ENCODE peak calls at places on chromosomes 5 and 9, in ten cellular contexts. One of them, this sample, is unnamed. For H3K4me1 and H3K9me3, the result is how much of the 10 kb centered on the place peaks cover.

GRCh38 chr5:126854526-126855110 is 77.7 kb downstream of the LMNB1 start:
- DNase-seq in PC-9: no peak
- DNase-seq in lung: no peak
- DNase-seq in A549: no peak
- DNase-seq in mucosa of descending colon: no peak
- DNase-seq in naive thymus-derived CD4-positive, alpha-beta T cell: no peak
- DNase-seq in heart left ventricle: no peak
- DNase-seq in stomach: no peak
- DNase-seq in HCT116: no peak
- DNase-seq in DND-41: no peak
- DNase-seq in this sample: no peak

GRCh38 chr5:178249191-178249989 is 16.8 kb upstream of the PHYKPL start:
- DNase-seq in PC-9: no peak
- DNase-seq in lung: no peak
- DNase-seq in A549: no peak
- DNase-seq in mucosa of descending colon: no peak
- DNase-seq in naive thymus-derived CD4-positive, alpha-beta T cell: no peak
- DNase-seq in heart left ventricle: no peak
- DNase-seq in stomach: no peak
- DNase-seq in HCT116: no peak
- DNase-seq in DND-41: peak
- DNase-seq in this sample: no peak

GRCh38 chr9:93247099-93247865 is 63.3 kb downstream of the WNK2 start:
- DNase-seq in PC-9: no peak
- DNase-seq in lung: no peak
- DNase-seq in A549: no peak
- DNase-seq in mucosa of descending colon: no peak
- DNase-seq in naive thymus-derived CD4-positive, alpha-beta T cell: no peak
- DNase-seq in heart left ventricle: no peak
- DNase-seq in stomach: no peak
- DNase-seq in HCT116: no peak
- DNase-seq in DND-41: no peak
- DNase-seq in this sample: no peak

GRCh38 chr5:58444805-58445204 is 15.1 kb downstream of the PLK2 start:
- DNase-seq in PC-9: peak
- DNase-seq in lung: no peak
- DNase-seq in A549: no peak
- DNase-seq in mucosa of descending colon: no peak
- DNase-seq in naive thymus-derived CD4-positive, alpha-beta T cell: no peak
- DNase-seq in heart left ventricle: no peak
- DNase-seq in stomach: no peak
- DNase-seq in HCT116: no peak
- DNase-seq in DND-41: no peak
- DNase-seq in this sample: no peak

GRCh38 chr5:59287361-59287760 is 606.2 kb downstream of the PDE4D start:
- DNase-seq in PC-9: no peak
- DNase-seq in lung: no peak
- DNase-seq in A549: peak
- DNase-seq in mucosa of descending colon: no peak
- DNase-seq in naive thymus-derived CD4-positive, alpha-beta T cell: no peak
- DNase-seq in heart left ventricle: no peak
- DNase-seq in stomach: peak
- DNase-seq in HCT116: no peak
- DNase-seq in DND-41: no peak
- DNase-seq in this sample: no peak

GRCh38 chr5:38060354-38060753 is 198.0 kb upstream of the EGFLAM start:
- DNase-seq in PC-9: no peak
- DNase-seq in lung: no peak
- DNase-seq in A549: no peak
- DNase-seq in mucosa of descending colon: no peak
- DNase-seq in naive thymus-derived CD4-positive, alpha-beta T cell: no peak
- DNase-seq in heart left ventricle: no peak
- DNase-seq in stomach: no peak
- DNase-seq in HCT116: no peak
- DNase-seq in DND-41: no peak
- DNase-seq in this sample: no peak

GRCh38 chr5:71651554-71651953 is 64.4 kb downstream of the MCCC2 start:
- DNase-seq in PC-9: no peak
- DNase-seq in lung: no peak
- DNase-seq in A549: no peak
- DNase-seq in mucosa of descending colon: no peak
- DNase-seq in naive thymus-derived CD4-positive, alpha-beta T cell: no peak
- DNase-seq in heart left ventricle: no peak
- DNase-seq in stomach: no peak
- DNase-seq in HCT116: no peak
- DNase-seq in DND-41: no peak
- DNase-seq in this sample: no peak

GRCh38 chr5:150750469-150750868 is 8.3 kb downstream of the DCTN4 start:
- DNase-seq in PC-9: no peak
- DNase-seq in lung: no peak
- DNase-seq in A549: no peak
- DNase-seq in mucosa of descending colon: no peak
- DNase-seq in naive thymus-derived CD4-positive, alpha-beta T cell: no peak
- DNase-seq in heart left ventricle: no peak
- DNase-seq in stomach: no peak
- DNase-seq in HCT116: no peak
- DNase-seq in DND-41: no peak
- DNase-seq in this sample: no peak

GRCh38 chr9:120348951-120349429 is 231.0 kb downstream of the CDK5RAP2 start:
- DNase-seq in PC-9: no peak
- DNase-seq in lung: no peak
- DNase-seq in A549: peak
- DNase-seq in mucosa of descending colon: no peak
- DNase-seq in naive thymus-derived CD4-positive, alpha-beta T cell: no peak
- DNase-seq in heart left ventricle: no peak
- DNase-seq in stomach: peak
- DNase-seq in HCT116: peak
- DNase-seq in DND-41: peak
- DNase-seq in this sample: no peak

GRCh38 chr5:175032013-175032412 is 307.6 kb downstream of the MSX2 start:
- DNase-seq in PC-9: no peak
- DNase-seq in lung: no peak
- DNase-seq in A549: no peak
- DNase-seq in mucosa of descending colon: no peak
- DNase-seq in naive thymus-derived CD4-positive, alpha-beta T cell: no peak
- DNase-seq in heart left ventricle: no peak
- DNase-seq in stomach: peak
- DNase-seq in HCT116: no peak
- DNase-seq in DND-41: no peak
- DNase-seq in this sample: no peak

GRCh38 chr5:14165375-14166091 is 22.4 kb downstream of the TRIO start:
- DNase-seq in PC-9: peak
- DNase-seq in lung: no peak
- DNase-seq in A549: peak
- DNase-seq in mucosa of descending colon: no peak
- DNase-seq in naive thymus-derived CD4-positive, alpha-beta T cell: no peak
- DNase-seq in heart left ventricle: no peak
- DNase-seq in stomach: no peak
- DNase-seq in HCT116: peak
- DNase-seq in DND-41: no peak
- DNase-seq in this sample: no peak

GRCh38 chr9:81118416-81118815 is 570.9 kb downstream of the TLE1 start:
- DNase-seq in PC-9: no peak
- DNase-seq in lung: no peak
- DNase-seq in A549: no peak
- DNase-seq in mucosa of descending colon: no peak
- DNase-seq in naive thymus-derived CD4-positive, alpha-beta T cell: no peak
- DNase-seq in heart left ventricle: no peak
- DNase-seq in stomach: no peak
- DNase-seq in HCT116: no peak
- DNase-seq in DND-41: no peak
- DNase-seq in this sample: no peak

GRCh38 chr5:21919417-21920022 is 933.6 kb downstream of the CDH12 start:
- DNase-seq in PC-9: no peak
- DNase-seq in lung: no peak
- DNase-seq in A549: peak
- DNase-seq in mucosa of descending colon: no peak
- DNase-seq in naive thymus-derived CD4-positive, alpha-beta T cell: no peak
- DNase-seq in heart left ventricle: no peak
- DNase-seq in stomach: no peak
- DNase-seq in HCT116: no peak
- DNase-seq in DND-41: no peak
- DNase-seq in this sample: no peak

GRCh38 chr9:113474372-113474771 is 10.8 kb downstream of the RGS3 start:
- DNase-seq in PC-9: no peak
- DNase-seq in lung: no peak
- DNase-seq in A549: no peak
- DNase-seq in mucosa of descending colon: no peak
- DNase-seq in naive thymus-derived CD4-positive, alpha-beta T cell: no peak
- DNase-seq in heart left ventricle: no peak
- DNase-seq in stomach: no peak
- DNase-seq in HCT116: no peak
- DNase-seq in DND-41: no peak
- DNase-seq in this sample: no peak

DNA sequence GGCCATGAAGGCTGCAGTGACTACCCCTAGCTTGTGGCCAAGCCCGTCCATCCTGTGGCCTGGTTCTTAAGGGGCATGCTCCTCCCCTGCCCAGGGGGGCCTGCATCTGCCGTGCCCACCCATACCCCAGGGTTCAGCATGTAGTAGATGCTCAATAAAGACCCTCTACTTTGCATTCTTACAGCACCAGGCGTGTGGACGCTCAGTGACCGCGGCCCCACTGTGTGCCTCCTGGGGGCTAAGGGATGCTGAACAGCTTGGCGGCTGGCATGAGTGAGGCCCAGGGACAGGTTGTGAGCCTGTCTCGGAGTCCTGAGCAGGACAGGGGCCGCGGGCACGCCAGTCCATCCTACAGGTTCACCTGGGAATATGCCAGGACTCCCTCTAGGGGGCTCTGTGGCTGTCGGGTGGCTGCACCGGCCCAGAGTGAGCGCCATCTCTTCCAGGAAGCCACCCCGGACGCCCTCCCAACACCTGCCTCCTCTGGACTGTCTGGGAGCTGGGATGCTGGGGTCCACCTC is 9.1 kb downstream of the NOTCH1 start:
- DNase-seq in PC-9: no peak
- DNase-seq in lung: no peak
- DNase-seq in A549: no peak
- DNase-seq in mucosa of descending colon: no peak
- DNase-seq in naive thymus-derived CD4-positive, alpha-beta T cell: no peak
- DNase-seq in heart left ventricle: no peak
- DNase-seq in stomach: no peak
- DNase-seq in HCT116: no peak
- DNase-seq in DND-41: no peak
- DNase-seq in this sample: no peak
- H3K4me1 ChIP-seq in PC-9: under half
- H3K4me1 ChIP-seq in lung: half or more
- H3K4me1 ChIP-seq in A549: under half
- H3K4me1 ChIP-seq in mucosa of descending colon: half or more
- H3K4me1 ChIP-seq in naive thymus-derived CD4-positive, alpha-beta T cell: half or more
- H3K4me1 ChIP-seq in heart left ventricle: half or more
- H3K4me1 ChIP-seq in stomach: half or more
- H3K4me1 ChIP-seq in HCT116: half or more
- H3K4me1 ChIP-seq in DND-41: half or more
- H3K4me1 ChIP-seq in this sample: under half

DNA sequence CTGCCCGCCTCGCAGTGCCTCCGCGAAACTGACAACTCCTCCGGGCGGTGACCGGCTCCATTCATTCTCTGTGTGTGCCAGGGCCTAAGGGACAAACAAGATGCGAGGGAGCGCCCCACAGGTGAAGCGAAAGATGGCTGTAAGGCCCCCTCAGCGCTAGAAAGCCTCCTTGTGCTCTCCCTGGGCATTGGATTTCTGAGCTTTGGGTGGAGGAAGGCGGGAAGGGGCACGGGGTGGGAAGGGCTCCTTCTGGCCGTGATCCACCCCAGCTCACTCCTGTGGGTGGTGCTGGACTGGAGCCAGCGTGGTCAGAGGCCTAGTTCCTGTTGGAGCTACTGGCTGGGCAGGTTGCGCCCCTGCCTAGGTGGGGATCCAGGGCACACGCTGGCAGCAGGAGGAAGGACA is 943 bp downstream of the GALNT12 start:
- DNase-seq in PC-9: peak
- DNase-seq in lung: peak
- DNase-seq in A549: no peak
- DNase-seq in mucosa of descending colon: peak
- DNase-seq in naive thymus-derived CD4-positive, alpha-beta T cell: no peak
- DNase-seq in heart left ventricle: no peak
- DNase-seq in stomach: peak
- DNase-seq in HCT116: no peak
- DNase-seq in DND-41: no peak
- DNase-seq in this sample: no peak
- H3K4me3 ChIP-seq in PC-9: peak
- H3K4me3 ChIP-seq in lung: no peak
- H3K4me3 ChIP-seq in A549: peak
- H3K4me3 ChIP-seq in mucosa of descending colon: peak
- H3K4me3 ChIP-seq in naive thymus-derived CD4-positive, alpha-beta T cell: peak
- H3K4me3 ChIP-seq in heart left ventricle: peak
- H3K4me3 ChIP-seq in stomach: peak
- H3K4me3 ChIP-seq in HCT116: peak
- H3K4me3 ChIP-seq in DND-41: no peak
- H3K4me3 ChIP-seq in this sample: peak

DNA sequence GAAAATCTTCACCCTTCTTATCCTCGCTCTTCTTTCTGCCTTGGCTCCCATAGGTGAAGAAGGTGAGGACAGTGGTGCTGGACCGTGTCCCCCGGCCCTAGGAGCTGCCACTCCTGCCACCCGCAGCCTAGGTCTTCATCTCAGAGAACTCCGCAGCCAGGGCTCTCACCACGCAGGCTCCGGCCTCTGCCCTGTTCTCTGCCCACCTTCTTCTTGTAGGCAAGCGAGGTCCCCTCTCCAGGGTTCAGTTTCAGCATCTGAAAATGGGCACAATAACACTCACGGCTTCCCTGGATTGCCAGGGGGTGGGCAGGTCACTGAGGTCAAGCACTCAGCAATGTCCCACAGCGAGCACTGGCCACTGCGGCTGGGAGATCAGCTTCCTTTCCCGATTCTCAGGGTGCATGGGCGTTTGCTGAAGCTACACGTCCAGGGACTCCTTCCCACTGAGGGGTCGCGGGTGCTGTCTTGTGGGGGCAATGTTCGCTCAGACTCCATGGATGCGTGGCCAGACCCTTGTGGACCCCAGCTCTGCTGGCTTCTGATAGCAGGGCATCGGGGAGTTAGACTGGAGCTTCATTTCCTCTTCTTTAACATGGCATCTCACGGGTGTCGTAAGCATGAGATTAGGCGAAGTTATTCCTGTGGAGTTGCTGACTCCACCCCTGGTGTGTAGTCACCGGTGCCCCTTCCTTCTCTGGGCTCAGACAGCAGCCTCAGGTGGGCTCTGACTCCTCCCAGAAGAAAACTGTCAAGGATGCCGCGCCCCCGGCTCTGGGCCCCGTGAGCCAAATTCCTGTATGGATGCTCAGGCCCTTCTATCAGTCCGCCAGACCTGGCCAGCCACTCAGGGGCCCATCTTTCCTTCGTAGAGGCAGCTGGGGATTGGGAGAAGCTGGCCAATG is 145.1 kb upstream of the IRX2 start:
- DNase-seq in PC-9: no peak
- DNase-seq in lung: no peak
- DNase-seq in A549: no peak
- DNase-seq in mucosa of descending colon: no peak
- DNase-seq in naive thymus-derived CD4-positive, alpha-beta T cell: no peak
- DNase-seq in heart left ventricle: no peak
- DNase-seq in stomach: no peak
- DNase-seq in HCT116: no peak
- DNase-seq in DND-41: no peak
- DNase-seq in this sample: peak
- H3K9me3 ChIP-seq in PC-9: under half
- H3K9me3 ChIP-seq in lung: under half
- H3K9me3 ChIP-seq in A549: under half
- H3K9me3 ChIP-seq in mucosa of descending colon: under half
- H3K9me3 ChIP-seq in naive thymus-derived CD4-positive, alpha-beta T cell: under half
- H3K9me3 ChIP-seq in heart left ventricle: under half
- H3K9me3 ChIP-seq in stomach: under half
- H3K9me3 ChIP-seq in HCT116: under half
- H3K9me3 ChIP-seq in DND-41: under half
- H3K9me3 ChIP-seq in this sample: under half

GRCh38 chr5:1769752-1770442 is 29.7 kb downstream of the MRPL36 start:
- DNase-seq in PC-9: no peak
- DNase-seq in lung: no peak
- DNase-seq in A549: no peak
- DNase-seq in mucosa of descending colon: no peak
- DNase-seq in naive thymus-derived CD4-positive, alpha-beta T cell: no peak
- DNase-seq in heart left ventricle: peak
- DNase-seq in stomach: no peak
- DNase-seq in HCT116: no peak
- DNase-seq in DND-41: no peak
- DNase-seq in this sample: no peak
- H3K4me1 ChIP-seq in PC-9: under half
- H3K4me1 ChIP-seq in lung: under half
- H3K4me1 ChIP-seq in A549: under half
- H3K4me1 ChIP-seq in mucosa of descending colon: under half
- H3K4me1 ChIP-seq in naive thymus-derived CD4-positive, alpha-beta T cell: under half
- H3K4me1 ChIP-seq in heart left ventricle: under half
- H3K4me1 ChIP-seq in stomach: under half
- H3K4me1 ChIP-seq in HCT116: under half
- H3K4me1 ChIP-seq in DND-41: under half
- H3K4me1 ChIP-seq in this sample: under half